ENCODE peak calls at places on chromosomes 11 and 22, in six cellular contexts. One of them, this sample, is unnamed.

GRCh38 chr11:2759228-2760195 is 59.7 kb upstream of the KCNQ1OT1 start:
- DNase-seq in H7: peak
- DNase-seq in ovary: peak
- DNase-seq in naive thymus-derived CD4-positive, alpha-beta T cell: no peak
- DNase-seq in brain microvascular endothelial cell: no peak
- DNase-seq in tibial nerve: no peak
- DNase-seq in this sample: peak

GRCh38 chr11:34926101-34926830 is 9.8 kb downstream of the PDHX start:
- DNase-seq in brain microvascular endothelial cell: peak
- DNase-seq in naive thymus-derived CD4-positive, alpha-beta T cell: peak
- DNase-seq in ovary: no peak
- DNase-seq in H7: no peak
- DNase-seq in tibial nerve: peak
- DNase-seq in this sample: no peak

GRCh38 chr22:32706149-32706548 is 95.4 kb upstream of the TIMP3 start:
- DNase-seq in naive thymus-derived CD4-positive, alpha-beta T cell: no peak
- DNase-seq in H7: no peak
- DNase-seq in tibial nerve: no peak
- DNase-seq in ovary: no peak
- DNase-seq in brain microvascular endothelial cell: no peak
- DNase-seq in this sample: no peak

GRCh38 chr11:70716986-70717775 is 318.9 kb downstream of the CTTN start:
- DNase-seq in ovary: no peak
- DNase-seq in tibial nerve: no peak
- DNase-seq in H7: no peak
- DNase-seq in naive thymus-derived CD4-positive, alpha-beta T cell: no peak
- DNase-seq in brain microvascular endothelial cell: no peak
- DNase-seq in this sample: no peak

GRCh38 chr11:111936045-111936400 is 1.1 kb upstream of the DIXDC1 start:
- DNase-seq in H7: no peak
- DNase-seq in brain microvascular endothelial cell: no peak
- DNase-seq in ovary: no peak
- DNase-seq in naive thymus-derived CD4-positive, alpha-beta T cell: no peak
- DNase-seq in tibial nerve: no peak
- DNase-seq in this sample: no peak

GRCh38 chr11:46272816-46273427 is 4.5 kb upstream of the CREB3L1 start:
- DNase-seq in brain microvascular endothelial cell: no peak
- DNase-seq in ovary: peak
- DNase-seq in tibial nerve: peak
- DNase-seq in H7: no peak
- DNase-seq in naive thymus-derived CD4-positive, alpha-beta T cell: no peak
- DNase-seq in this sample: peak

GRCh38 chr11:24198458-24198857 is 298.4 kb upstream of the LUZP2 start:
- DNase-seq in H7: no peak
- DNase-seq in naive thymus-derived CD4-positive, alpha-beta T cell: no peak
- DNase-seq in tibial nerve: no peak
- DNase-seq in ovary: no peak
- DNase-seq in brain microvascular endothelial cell: peak
- DNase-seq in this sample: no peak

GRCh38 chr11:45641961-45642360 is 23.5 kb downstream of the CHST1 start:
- DNase-seq in brain microvascular endothelial cell: no peak
- DNase-seq in ovary: no peak
- DNase-seq in tibial nerve: no peak
- DNase-seq in H7: no peak
- DNase-seq in naive thymus-derived CD4-positive, alpha-beta T cell: no peak
- DNase-seq in this sample: no peak

GRCh38 chr22:44462246-44463015 is 35.6 kb downstream of the RTL6 start:
- DNase-seq in tibial nerve: no peak
- DNase-seq in H7: peak
- DNase-seq in ovary: peak
- DNase-seq in naive thymus-derived CD4-positive, alpha-beta T cell: no peak
- DNase-seq in brain microvascular endothelial cell: no peak
- DNase-seq in this sample: no peak

GRCh38 chr11:59365621-59366020 is 6.9 kb downstream of the OR5AN1 start:
- DNase-seq in ovary: no peak
- DNase-seq in H7: no peak
- DNase-seq in naive thymus-derived CD4-positive, alpha-beta T cell: no peak
- DNase-seq in brain microvascular endothelial cell: no peak
- DNase-seq in tibial nerve: no peak
- DNase-seq in this sample: no peak

GRCh38 chr11:128346808-128347207 is 240.6 kb downstream of the ETS1 start:
- DNase-seq in brain microvascular endothelial cell: peak
- DNase-seq in tibial nerve: no peak
- DNase-seq in ovary: no peak
- DNase-seq in naive thymus-derived CD4-positive, alpha-beta T cell: no peak
- DNase-seq in H7: no peak
- DNase-seq in this sample: no peak

GRCh38 chr11:128422576-128423370 is 164.6 kb downstream of the ETS1 start:
- DNase-seq in ovary: no peak
- DNase-seq in H7: no peak
- DNase-seq in tibial nerve: no peak
- DNase-seq in brain microvascular endothelial cell: no peak
- DNase-seq in naive thymus-derived CD4-positive, alpha-beta T cell: peak
- DNase-seq in this sample: no peak

GRCh38 chr11:71186861-71187260 is 65.5 kb downstream of the SHANK2 start:
- DNase-seq in brain microvascular endothelial cell: no peak
- DNase-seq in ovary: no peak
- DNase-seq in H7: no peak
- DNase-seq in tibial nerve: no peak
- DNase-seq in naive thymus-derived CD4-positive, alpha-beta T cell: no peak
- DNase-seq in this sample: no peak

GRCh38 chr11:124946735-124947141 is 7.3 kb upstream of the CCDC15 start:
- DNase-seq in tibial nerve: no peak
- DNase-seq in brain microvascular endothelial cell: no peak
- DNase-seq in H7: no peak
- DNase-seq in ovary: no peak
- DNase-seq in naive thymus-derived CD4-positive, alpha-beta T cell: no peak
- DNase-seq in this sample: no peak

GRCh38 chr11:107538239-107538638 is 27.3 kb downstream of the ALKBH8 start:
- DNase-seq in H7: no peak
- DNase-seq in naive thymus-derived CD4-positive, alpha-beta T cell: no peak
- DNase-seq in brain microvascular endothelial cell: no peak
- DNase-seq in ovary: no peak
- DNase-seq in tibial nerve: no peak
- DNase-seq in this sample: no peak

GRCh38 chr22:35600466-35600865 is 16.7 kb downstream of the MB start:
- DNase-seq in H7: no peak
- DNase-seq in brain microvascular endothelial cell: no peak
- DNase-seq in ovary: no peak
- DNase-seq in tibial nerve: no peak
- DNase-seq in naive thymus-derived CD4-positive, alpha-beta T cell: no peak
- DNase-seq in this sample: no peak

GRCh38 chr11:16945671-16946469 is 68.3 kb downstream of the PLEKHA7 start:
- DNase-seq in brain microvascular endothelial cell: peak
- DNase-seq in naive thymus-derived CD4-positive, alpha-beta T cell: no peak
- DNase-seq in tibial nerve: peak
- DNase-seq in H7: peak
- DNase-seq in ovary: peak
- DNase-seq in this sample: no peak

GRCh38 chr11:6755303-6755952 is 16.3 kb downstream of the OR2AG2 start:
- DNase-seq in H7: peak
- DNase-seq in tibial nerve: peak
- DNase-seq in naive thymus-derived CD4-positive, alpha-beta T cell: peak
- DNase-seq in brain microvascular endothelial cell: peak
- DNase-seq in ovary: no peak
- DNase-seq in this sample: no peak

GRCh38 chr22:35637943-35638342 is 10.3 kb upstream of the APOL6 start:
- DNase-seq in tibial nerve: no peak
- DNase-seq in H7: peak
- DNase-seq in naive thymus-derived CD4-positive, alpha-beta T cell: no peak
- DNase-seq in ovary: no peak
- DNase-seq in brain microvascular endothelial cell: no peak
- DNase-seq in this sample: no peak

GRCh38 chr11:15692739-15693138 is 578.0 kb downstream of the INSC start:
- DNase-seq in tibial nerve: no peak
- DNase-seq in naive thymus-derived CD4-positive, alpha-beta T cell: no peak
- DNase-seq in H7: no peak
- DNase-seq in brain microvascular endothelial cell: peak
- DNase-seq in ovary: no peak
- DNase-seq in this sample: no peak

GRCh38 chr22:26106412-26106811 is 62.9 kb upstream of the SEZ6L start:
- DNase-seq in H7: no peak
- DNase-seq in brain microvascular endothelial cell: no peak
- DNase-seq in tibial nerve: no peak
- DNase-seq in naive thymus-derived CD4-positive, alpha-beta T cell: no peak
- DNase-seq in ovary: no peak
- DNase-seq in this sample: no peak

GRCh38 chr11:38593649-38594048 is 1995.6 kb upstream of the RAG2 start:
- DNase-seq in naive thymus-derived CD4-positive, alpha-beta T cell: no peak
- DNase-seq in ovary: no peak
- DNase-seq in tibial nerve: no peak
- DNase-seq in brain microvascular endothelial cell: no peak
- DNase-seq in H7: no peak
- DNase-seq in this sample: no peak

GRCh38 chr11:122019908-122020694 is 95.9 kb downstream of the BLID start:
- DNase-seq in brain microvascular endothelial cell: no peak
- DNase-seq in ovary: no peak
- DNase-seq in H7: no peak
- DNase-seq in naive thymus-derived CD4-positive, alpha-beta T cell: no peak
- DNase-seq in tibial nerve: no peak
- DNase-seq in this sample: no peak

GRCh38 chr11:27679136-27680015 is 20.9 kb downstream of the BDNF start:
- DNase-seq in H7: no peak
- DNase-seq in naive thymus-derived CD4-positive, alpha-beta T cell: no peak
- DNase-seq in ovary: no peak
- DNase-seq in brain microvascular endothelial cell: no peak
- DNase-seq in tibial nerve: no peak
- DNase-seq in this sample: no peak

GRCh38 chr11:47564933-47565339 is 463 bp upstream of the PTPMT1 start:
- DNase-seq in brain microvascular endothelial cell: no peak
- DNase-seq in tibial nerve: no peak
- DNase-seq in H7: no peak
- DNase-seq in ovary: no peak
- DNase-seq in naive thymus-derived CD4-positive, alpha-beta T cell: no peak
- DNase-seq in this sample: no peak

GRCh38 chr22:41979423-41980250 is 10.4 kb downstream of the SEPTIN3 start:
- DNase-seq in naive thymus-derived CD4-positive, alpha-beta T cell: no peak
- DNase-seq in tibial nerve: no peak
- DNase-seq in H7: peak
- DNase-seq in ovary: no peak
- DNase-seq in brain microvascular endothelial cell: no peak
- DNase-seq in this sample: no peak

GRCh38 chr11:72072348-72072747 is 8.0 kb downstream of the NUMA1 start:
- DNase-seq in tibial nerve: no peak
- DNase-seq in brain microvascular endothelial cell: peak
- DNase-seq in H7: no peak
- DNase-seq in ovary: no peak
- DNase-seq in naive thymus-derived CD4-positive, alpha-beta T cell: no peak
- DNase-seq in this sample: no peak

GRCh38 chr22:39220450-39220849 is 24.3 kb downstream of the PDGFB start:
- DNase-seq in tibial nerve: no peak
- DNase-seq in ovary: no peak
- DNase-seq in naive thymus-derived CD4-positive, alpha-beta T cell: no peak
- DNase-seq in brain microvascular endothelial cell: no peak
- DNase-seq in H7: no peak
- DNase-seq in this sample: peak

GRCh38 chr22:29305836-29306174 is 645 bp upstream of the GAS2L1 start:
- DNase-seq in tibial nerve: no peak
- DNase-seq in ovary: no peak
- DNase-seq in brain microvascular endothelial cell: no peak
- DNase-seq in naive thymus-derived CD4-positive, alpha-beta T cell: no peak
- DNase-seq in H7: no peak
- DNase-seq in this sample: no peak
- H3K4me3 ChIP-seq in tibial nerve: no peak
- H3K4me3 ChIP-seq in ovary: no peak
- H3K4me3 ChIP-seq in brain microvascular endothelial cell: peak
- H3K4me3 ChIP-seq in naive thymus-derived CD4-positive, alpha-beta T cell: peak
- H3K4me3 ChIP-seq in H7: peak
- H3K4me3 ChIP-seq in this sample: no peak

DNA sequence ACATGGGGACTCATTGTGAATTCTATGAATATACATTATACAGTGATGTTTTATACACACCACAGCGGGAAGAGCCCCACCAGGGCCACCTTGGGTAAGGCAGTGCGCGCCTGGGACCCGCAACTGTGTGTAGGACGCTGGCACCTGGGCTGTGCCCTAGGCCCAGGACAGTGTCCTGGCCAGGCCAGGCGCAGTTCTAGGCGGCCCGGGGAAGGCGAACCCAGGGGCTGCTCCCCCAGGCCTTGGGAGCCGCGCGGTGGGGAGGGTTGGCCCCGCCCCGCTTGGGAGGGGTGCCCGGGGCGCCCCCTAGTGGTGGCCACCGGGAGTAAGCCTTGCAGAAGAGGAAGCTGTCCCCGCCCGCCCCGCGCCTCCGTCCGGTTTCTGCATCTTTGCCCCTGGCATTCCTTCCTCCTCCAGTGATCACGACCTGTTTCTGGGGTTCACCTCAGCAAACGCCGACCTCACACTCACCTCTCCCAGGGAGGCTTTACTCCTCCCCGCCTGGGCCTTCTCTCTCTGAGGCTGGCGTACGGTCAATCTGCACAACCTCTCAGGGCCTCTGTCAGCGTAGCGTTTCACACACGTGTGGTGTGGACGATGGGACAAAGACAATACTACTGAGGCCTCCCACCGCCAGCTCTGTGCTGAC is 9.5 kb upstream of the EHD1 start:
- DNase-seq in tibial nerve: peak
- DNase-seq in naive thymus-derived CD4-positive, alpha-beta T cell: peak
- DNase-seq in ovary: peak
- DNase-seq in brain microvascular endothelial cell: peak
- DNase-seq in H7: peak
- DNase-seq in this sample: peak
- H3K4me3 ChIP-seq in tibial nerve: peak
- H3K4me3 ChIP-seq in naive thymus-derived CD4-positive, alpha-beta T cell: peak
- H3K4me3 ChIP-seq in ovary: no peak
- H3K4me3 ChIP-seq in brain microvascular endothelial cell: peak
- H3K4me3 ChIP-seq in H7: no peak
- H3K4me3 ChIP-seq in this sample: peak

GRCh38 chr11:76721755-76722677 is 51.5 kb upstream of the LRRC32 start:
- DNase-seq in brain microvascular endothelial cell: peak
- DNase-seq in naive thymus-derived CD4-positive, alpha-beta T cell: peak
- DNase-seq in ovary: peak
- DNase-seq in tibial nerve: peak
- DNase-seq in H7: peak
- DNase-seq in this sample: peak
- H3K4me3 ChIP-seq in brain microvascular endothelial cell: no peak
- H3K4me3 ChIP-seq in naive thymus-derived CD4-positive, alpha-beta T cell: no peak
- H3K4me3 ChIP-seq in ovary: no peak
- H3K4me3 ChIP-seq in tibial nerve: no peak
- H3K4me3 ChIP-seq in H7: no peak
- H3K4me3 ChIP-seq in this sample: no peak

DNA sequence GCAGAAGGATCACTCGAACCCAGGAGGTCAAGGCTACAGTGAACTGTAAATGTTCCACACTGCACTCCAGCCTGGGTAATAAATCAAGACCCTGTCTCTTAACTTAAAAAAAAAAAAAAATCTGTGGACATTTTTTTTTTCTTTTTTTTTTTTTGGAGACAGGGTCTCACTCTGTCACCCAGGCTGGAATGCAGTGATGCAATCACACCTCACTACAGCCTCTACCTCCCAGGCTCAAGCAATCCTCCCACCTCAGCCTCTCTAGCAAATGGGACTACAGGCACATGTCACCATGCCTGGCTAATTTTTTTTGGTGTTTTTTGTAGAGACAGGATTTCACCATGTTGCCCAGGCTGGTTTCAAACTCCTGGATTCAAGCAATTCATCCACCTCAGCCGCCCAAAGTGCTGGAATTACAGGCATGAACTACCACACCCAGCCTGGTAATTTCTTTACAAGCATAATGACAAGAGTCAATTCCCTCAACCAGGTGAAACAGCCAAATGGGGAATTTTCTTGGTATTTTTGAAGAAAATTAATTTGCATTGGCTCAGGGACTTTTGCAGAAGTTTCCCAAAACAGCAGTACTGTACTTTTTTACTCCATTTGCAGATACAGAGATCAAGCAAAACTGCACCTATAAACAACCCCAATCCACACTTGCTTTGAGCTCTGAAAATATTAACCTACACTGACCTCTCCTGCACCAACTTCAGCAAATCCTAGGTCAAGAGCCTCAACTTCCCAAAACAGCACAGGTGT is 44.0 kb downstream of the MRTFA start:
- DNase-seq in brain microvascular endothelial cell: no peak
- DNase-seq in naive thymus-derived CD4-positive, alpha-beta T cell: no peak
- DNase-seq in ovary: no peak
- DNase-seq in tibial nerve: no peak
- DNase-seq in H7: no peak
- DNase-seq in this sample: no peak
- H3K4me3 ChIP-seq in brain microvascular endothelial cell: no peak
- H3K4me3 ChIP-seq in naive thymus-derived CD4-positive, alpha-beta T cell: no peak
- H3K4me3 ChIP-seq in ovary: no peak
- H3K4me3 ChIP-seq in tibial nerve: no peak
- H3K4me3 ChIP-seq in H7: no peak
- H3K4me3 ChIP-seq in this sample: no peak